ENCODE peak calls at places on chromosomes 5 and 9, in ten cellular contexts. One of them, this sample, is unnamed.

GRCh38 chr5:176413255-176413565 is 3.1 kb downstream of the CLTB start:
- DNase-seq in astrocyte of the spinal cord: no peak
- DNase-seq in breast epithelium: no peak
- DNase-seq in astrocyte of the cerebellum: no peak
- DNase-seq in transverse colon: no peak
- DNase-seq in sigmoid colon: no peak
- DNase-seq in fibroblast of lung: no peak
- DNase-seq in tibial artery: peak; percentile 68
- DNase-seq in OCI-LY7: no peak
- DNase-seq in bronchial epithelial cell: peak; percentile 85
- DNase-seq in this sample: peak; percentile 87

GRCh38 chr9:87739546-87739945 is 13.6 kb downstream of the CTSL start:
- DNase-seq in transverse colon: no peak
- DNase-seq in breast epithelium: no peak
- DNase-seq in tibial artery: no peak
- DNase-seq in bronchial epithelial cell: no peak
- DNase-seq in sigmoid colon: no peak
- DNase-seq in fibroblast of lung: no peak
- DNase-seq in astrocyte of the spinal cord: no peak
- DNase-seq in astrocyte of the cerebellum: no peak
- DNase-seq in OCI-LY7: no peak
- DNase-seq in this sample: no peak

GRCh38 chr9:114287001-114287762 is 35.7 kb upstream of the ORM1 start:
- DNase-seq in bronchial epithelial cell: no peak
- DNase-seq in breast epithelium: no peak
- DNase-seq in astrocyte of the spinal cord: no peak
- DNase-seq in sigmoid colon: peak; percentile 63
- DNase-seq in OCI-LY7: no peak
- DNase-seq in astrocyte of the cerebellum: no peak
- DNase-seq in fibroblast of lung: no peak
- DNase-seq in tibial artery: peak; percentile 53
- DNase-seq in transverse colon: no peak
- DNase-seq in this sample: no peak

GRCh38 chr5:166758151-166758550 is 1533.3 kb upstream of the WWC1 start:
- DNase-seq in bronchial epithelial cell: peak; percentile 15
- DNase-seq in fibroblast of lung: no peak
- DNase-seq in astrocyte of the spinal cord: peak; percentile 12
- DNase-seq in breast epithelium: no peak
- DNase-seq in sigmoid colon: no peak
- DNase-seq in OCI-LY7: no peak
- DNase-seq in tibial artery: no peak
- DNase-seq in astrocyte of the cerebellum: no peak
- DNase-seq in transverse colon: no peak
- DNase-seq in this sample: no peak

GRCh38 chr9:33388110-33388994 is 14.0 kb downstream of the AQP7 start:
- DNase-seq in bronchial epithelial cell: no peak
- DNase-seq in breast epithelium: no peak
- DNase-seq in astrocyte of the cerebellum: no peak
- DNase-seq in sigmoid colon: no peak
- DNase-seq in astrocyte of the spinal cord: no peak
- DNase-seq in tibial artery: no peak
- DNase-seq in OCI-LY7: no peak
- DNase-seq in transverse colon: no peak
- DNase-seq in fibroblast of lung: no peak
- DNase-seq in this sample: no peak

GRCh38 chr9:116154334-116154975 is 864 bp downstream of the PAPPA start:
- DNase-seq in fibroblast of lung: no peak
- DNase-seq in astrocyte of the spinal cord: no peak
- DNase-seq in breast epithelium: no peak
- DNase-seq in sigmoid colon: peak; percentile 64
- DNase-seq in tibial artery: no peak
- DNase-seq in OCI-LY7: no peak
- DNase-seq in transverse colon: no peak
- DNase-seq in astrocyte of the cerebellum: no peak
- DNase-seq in bronchial epithelial cell: no peak
- DNase-seq in this sample: no peak

GRCh38 chr9:106481003-106481614 is 381.9 kb upstream of the ZNF462 start:
- DNase-seq in transverse colon: no peak
- DNase-seq in bronchial epithelial cell: peak; percentile 18
- DNase-seq in fibroblast of lung: peak; percentile 6
- DNase-seq in astrocyte of the cerebellum: no peak
- DNase-seq in astrocyte of the spinal cord: no peak
- DNase-seq in breast epithelium: no peak
- DNase-seq in sigmoid colon: no peak
- DNase-seq in tibial artery: no peak
- DNase-seq in OCI-LY7: no peak
- DNase-seq in this sample: no peak

GRCh38 chr9:36942891-36943290 is 91.2 kb downstream of the PAX5 start:
- DNase-seq in fibroblast of lung: no peak
- DNase-seq in transverse colon: no peak
- DNase-seq in astrocyte of the spinal cord: no peak
- DNase-seq in OCI-LY7: no peak
- DNase-seq in astrocyte of the cerebellum: no peak
- DNase-seq in sigmoid colon: peak; percentile 29
- DNase-seq in tibial artery: no peak
- DNase-seq in breast epithelium: no peak
- DNase-seq in bronchial epithelial cell: no peak
- DNase-seq in this sample: no peak

GRCh38 chr5:5021436-5021835 is 118.7 kb upstream of the ADAMTS16 start:
- DNase-seq in transverse colon: no peak
- DNase-seq in astrocyte of the spinal cord: no peak
- DNase-seq in bronchial epithelial cell: no peak
- DNase-seq in astrocyte of the cerebellum: no peak
- DNase-seq in breast epithelium: no peak
- DNase-seq in fibroblast of lung: no peak
- DNase-seq in OCI-LY7: no peak
- DNase-seq in tibial artery: no peak
- DNase-seq in sigmoid colon: no peak
- DNase-seq in this sample: no peak

GRCh38 chr5:10018211-10018610 is 231.5 kb downstream of the ATPSCKMT start:
- DNase-seq in breast epithelium: no peak
- DNase-seq in sigmoid colon: no peak
- DNase-seq in astrocyte of the spinal cord: no peak
- DNase-seq in bronchial epithelial cell: peak; percentile 34
- DNase-seq in transverse colon: no peak
- DNase-seq in tibial artery: no peak
- DNase-seq in fibroblast of lung: no peak
- DNase-seq in OCI-LY7: no peak
- DNase-seq in astrocyte of the cerebellum: no peak
- DNase-seq in this sample: no peak

GRCh38 chr5:170486366-170486765 is 17.5 kb upstream of the KCNIP1 start:
- DNase-seq in astrocyte of the cerebellum: no peak
- DNase-seq in tibial artery: no peak
- DNase-seq in fibroblast of lung: peak; percentile 54
- DNase-seq in astrocyte of the spinal cord: no peak
- DNase-seq in transverse colon: no peak
- DNase-seq in sigmoid colon: no peak
- DNase-seq in OCI-LY7: no peak
- DNase-seq in breast epithelium: no peak
- DNase-seq in bronchial epithelial cell: no peak
- DNase-seq in this sample: no peak

GRCh38 chr9:126436545-126437269 is 110.1 kb downstream of the MVB12B start:
- DNase-seq in bronchial epithelial cell: peak; percentile 23
- DNase-seq in astrocyte of the spinal cord: no peak
- DNase-seq in tibial artery: no peak
- DNase-seq in astrocyte of the cerebellum: no peak
- DNase-seq in transverse colon: no peak
- DNase-seq in sigmoid colon: no peak
- DNase-seq in breast epithelium: no peak
- DNase-seq in OCI-LY7: no peak
- DNase-seq in fibroblast of lung: peak; percentile 57
- DNase-seq in this sample: no peak

DNA sequence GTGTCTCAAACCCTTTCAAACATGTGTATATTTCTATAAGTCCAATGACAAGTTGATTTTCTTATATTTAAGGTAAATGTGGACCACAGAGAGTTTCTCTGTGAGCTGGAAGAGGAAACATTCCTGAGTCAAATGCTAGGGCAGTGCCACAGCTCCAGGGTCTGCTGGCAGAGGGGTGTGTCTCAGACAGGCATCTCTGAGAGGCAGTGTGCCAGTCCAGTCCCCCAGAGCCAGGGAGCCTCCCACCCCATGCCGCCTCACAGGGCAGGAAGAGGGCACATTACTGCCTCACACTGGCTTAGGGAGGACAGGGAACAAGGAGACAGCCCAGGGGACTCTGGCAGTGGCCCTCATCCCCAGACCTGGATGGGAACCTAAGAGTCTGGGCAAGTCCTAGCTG is 120.2 kb downstream of the TENT4A start:
- DNase-seq in astrocyte of the cerebellum: no peak
- DNase-seq in transverse colon: no peak
- DNase-seq in bronchial epithelial cell: no peak
- DNase-seq in tibial artery: no peak
- DNase-seq in astrocyte of the spinal cord: no peak
- DNase-seq in sigmoid colon: no peak
- DNase-seq in OCI-LY7: no peak
- DNase-seq in fibroblast of lung: no peak
- DNase-seq in breast epithelium: peak; percentile 28
- DNase-seq in this sample: no peak
- H3K4me3 ChIP-seq in astrocyte of the cerebellum: no peak overlapping the region
- H3K4me3 ChIP-seq in transverse colon: no peak overlapping the region
- H3K4me3 ChIP-seq in bronchial epithelial cell: no peak overlapping the region
- H3K4me3 ChIP-seq in tibial artery: no peak overlapping the region
- H3K4me3 ChIP-seq in astrocyte of the spinal cord: no peak overlapping the region
- H3K4me3 ChIP-seq in sigmoid colon: no peak overlapping the region
- H3K4me3 ChIP-seq in OCI-LY7: no peak overlapping the region
- H3K4me3 ChIP-seq in fibroblast of lung: no peak overlapping the region
- H3K4me3 ChIP-seq in breast epithelium: no peak overlapping the region
- H3K4me3 ChIP-seq in this sample: no peak overlapping the region

DNA sequence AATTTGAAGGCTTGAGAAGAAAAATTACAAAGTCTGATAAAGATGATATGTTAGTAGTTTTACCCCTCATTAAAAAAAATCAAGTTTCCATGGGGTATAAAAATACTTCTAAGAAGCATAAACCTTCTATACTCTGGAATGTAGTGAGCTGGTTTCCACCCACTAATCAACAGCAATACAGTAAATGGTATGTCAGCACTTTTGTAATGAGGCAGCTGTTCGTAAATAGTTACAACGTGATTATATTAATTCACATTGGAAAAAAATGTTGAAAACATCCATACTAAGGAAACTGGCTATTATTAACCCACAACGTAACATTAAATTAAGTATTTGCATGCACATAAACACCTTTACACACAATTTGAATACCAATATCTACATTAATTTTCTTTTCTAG is 283.1 kb upstream of the FAM174A start:
- DNase-seq in fibroblast of lung: no peak
- DNase-seq in astrocyte of the cerebellum: no peak
- DNase-seq in breast epithelium: no peak
- DNase-seq in astrocyte of the spinal cord: no peak
- DNase-seq in tibial artery: no peak
- DNase-seq in sigmoid colon: no peak
- DNase-seq in transverse colon: no peak
- DNase-seq in bronchial epithelial cell: no peak
- DNase-seq in OCI-LY7: no peak
- DNase-seq in this sample: no peak
- H3K4me3 ChIP-seq in fibroblast of lung: no peak overlapping the region
- H3K4me3 ChIP-seq in astrocyte of the cerebellum: no peak overlapping the region
- H3K4me3 ChIP-seq in breast epithelium: no peak overlapping the region
- H3K4me3 ChIP-seq in astrocyte of the spinal cord: no peak overlapping the region
- H3K4me3 ChIP-seq in tibial artery: no peak overlapping the region
- H3K4me3 ChIP-seq in sigmoid colon: no peak overlapping the region
- H3K4me3 ChIP-seq in transverse colon: no peak overlapping the region
- H3K4me3 ChIP-seq in bronchial epithelial cell: no peak overlapping the region
- H3K4me3 ChIP-seq in OCI-LY7: no peak overlapping the region
- H3K4me3 ChIP-seq in this sample: no peak overlapping the region

GRCh38 chr9:132579427-132579798 is 3.0 kb upstream of the BARHL1 start:
- DNase-seq in astrocyte of the spinal cord: no peak
- DNase-seq in breast epithelium: no peak
- DNase-seq in tibial artery: no peak
- DNase-seq in sigmoid colon: no peak
- DNase-seq in bronchial epithelial cell: no peak
- DNase-seq in astrocyte of the cerebellum: no peak
- DNase-seq in transverse colon: no peak
- DNase-seq in OCI-LY7: no peak
- DNase-seq in fibroblast of lung: no peak
- DNase-seq in this sample: no peak

GRCh38 chr9:132582786-132583583 is 579 bp downstream of the BARHL1 start:
- DNase-seq in transverse colon: no peak
- DNase-seq in sigmoid colon: no peak
- DNase-seq in astrocyte of the cerebellum: no peak
- DNase-seq in breast epithelium: no peak
- DNase-seq in bronchial epithelial cell: no peak
- DNase-seq in OCI-LY7: no peak
- DNase-seq in tibial artery: no peak
- DNase-seq in fibroblast of lung: no peak
- DNase-seq in astrocyte of the spinal cord: no peak
- DNase-seq in this sample: no peak

GRCh38 chr9:132583584-132584304 is 1.3 kb downstream of the BARHL1 start:
- DNase-seq in fibroblast of lung: no peak
- DNase-seq in breast epithelium: no peak
- DNase-seq in astrocyte of the cerebellum: no peak
- DNase-seq in sigmoid colon: no peak
- DNase-seq in bronchial epithelial cell: no peak
- DNase-seq in tibial artery: no peak
- DNase-seq in transverse colon: no peak
- DNase-seq in astrocyte of the spinal cord: no peak
- DNase-seq in OCI-LY7: no peak
- DNase-seq in this sample: no peak

GRCh38 chr9:132584616-132585560 is 2.5 kb downstream of the BARHL1 start:
- DNase-seq in bronchial epithelial cell: peak; percentile 22
- DNase-seq in astrocyte of the cerebellum: no peak
- DNase-seq in tibial artery: no peak
- DNase-seq in astrocyte of the spinal cord: no peak
- DNase-seq in sigmoid colon: no peak
- DNase-seq in transverse colon: no peak
- DNase-seq in OCI-LY7: no peak
- DNase-seq in fibroblast of lung: peak; percentile 11
- DNase-seq in breast epithelium: no peak
- DNase-seq in this sample: no peak

DNA sequence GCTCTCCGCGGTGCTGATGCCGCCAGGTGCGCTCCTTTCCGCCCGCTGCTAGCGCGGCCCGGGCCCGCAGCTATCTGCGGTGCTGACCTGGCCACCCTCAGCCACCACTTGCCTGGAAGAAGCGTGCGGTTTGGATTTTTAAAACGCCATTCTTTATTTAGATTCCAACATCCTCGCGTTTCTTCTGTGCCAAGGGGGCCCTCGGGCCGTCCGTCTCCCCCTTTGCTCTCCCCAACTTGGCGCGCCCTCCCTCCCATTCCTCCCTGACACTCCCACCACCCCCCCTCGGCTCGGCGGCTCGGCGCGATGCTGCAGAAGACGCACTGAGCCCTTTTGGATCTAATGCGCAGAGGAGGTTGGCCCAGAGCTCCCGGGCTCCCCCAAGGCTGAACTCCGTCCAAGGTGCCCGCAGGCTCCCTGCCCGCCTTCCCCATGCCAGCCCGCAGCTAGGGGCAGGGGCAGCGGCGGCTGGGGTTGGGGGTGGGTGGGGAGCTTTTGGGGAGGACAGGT is at the start of gene BARHL1:
- DNase-seq in transverse colon: no peak
- DNase-seq in fibroblast of lung: no peak
- DNase-seq in breast epithelium: no peak
- DNase-seq in bronchial epithelial cell: no peak
- DNase-seq in sigmoid colon: no peak
- DNase-seq in astrocyte of the spinal cord: no peak
- DNase-seq in OCI-LY7: no peak
- DNase-seq in tibial artery: no peak
- DNase-seq in astrocyte of the cerebellum: no peak
- DNase-seq in this sample: no peak
- H3K4me3 ChIP-seq in transverse colon: no peak within 1 kb of the TSS
- H3K4me3 ChIP-seq in fibroblast of lung: peak within 1 kb of the TSS; percentile 41
- H3K4me3 ChIP-seq in breast epithelium: peak within 1 kb of the TSS; percentile 19
- H3K4me3 ChIP-seq in bronchial epithelial cell: peak within 1 kb of the TSS; percentile 6
- H3K4me3 ChIP-seq in sigmoid colon: peak within 1 kb of the TSS; percentile 38
- H3K4me3 ChIP-seq in astrocyte of the spinal cord: peak within 1 kb of the TSS; percentile 5
- H3K4me3 ChIP-seq in OCI-LY7: no peak within 1 kb of the TSS
- H3K4me3 ChIP-seq in tibial artery: no peak within 1 kb of the TSS
- H3K4me3 ChIP-seq in astrocyte of the cerebellum: peak within 1 kb of the TSS; percentile 22
- H3K4me3 ChIP-seq in this sample: no peak within 1 kb of the TSS

GRCh38 chr9:133701981-133702797 is 36.0 kb downstream of the SARDH start:
- DNase-seq in astrocyte of the cerebellum: no peak
- DNase-seq in fibroblast of lung: peak; percentile 42
- DNase-seq in transverse colon: peak; percentile 32
- DNase-seq in tibial artery: no peak
- DNase-seq in astrocyte of the spinal cord: no peak
- DNase-seq in bronchial epithelial cell: no peak
- DNase-seq in sigmoid colon: peak; percentile 73
- DNase-seq in breast epithelium: no peak
- DNase-seq in OCI-LY7: peak; percentile 88
- DNase-seq in this sample: no peak
- H3K4me3 ChIP-seq in astrocyte of the cerebellum: no peak overlapping the region
- H3K4me3 ChIP-seq in fibroblast of lung: no peak overlapping the region
- H3K4me3 ChIP-seq in transverse colon: no peak overlapping the region
- H3K4me3 ChIP-seq in tibial artery: peak overlapping the region; percentile 15
- H3K4me3 ChIP-seq in astrocyte of the spinal cord: peak overlapping the region; percentile 12
- H3K4me3 ChIP-seq in bronchial epithelial cell: no peak overlapping the region
- H3K4me3 ChIP-seq in sigmoid colon: peak overlapping the region; percentile 44
- H3K4me3 ChIP-seq in breast epithelium: no peak overlapping the region
- H3K4me3 ChIP-seq in OCI-LY7: peak overlapping the region; percentile 73
- H3K4me3 ChIP-seq in this sample: no peak overlapping the region

This sample was measured in lower leg skin.